ENCODE peak calls at places on chromosomes 5 and 9, in ten cellular contexts. N is HCT116; Q is aorta; U is activated T-cell treated with anti-CD3 and anti-CD28 coated beads, Interleukin-2, amount 50 U/mL, for 1 hour; I is naive thymus-derived CD8-positive, alpha-beta T cell; P is ELR; B is NCI-H82; A is fibroblast of villous mesenchyme; Z is ovary; H is SK-N-SH. E is an unnamed sample.

GRCh38 chr5:5331838-5332237 is 90.6 kb upstream of the ICE1 start:
- DNase-seq in Q (no peak), U (no peak), Z (no peak), H (no peak), I (no peak), N (no peak), A (peak), P (no peak), B (peak), E (no peak)

GRCh38 chr9:12684923-12685468 is 8.2 kb upstream of the TYRP1 start:
- DNase-seq in H (no peak), Z (no peak), I (no peak), N (no peak), B (no peak), U (no peak), Q (no peak), A (peak), P (peak), E (no peak)

GRCh38 chr9:69168709-69169217 is 5.3 kb upstream of the TJP2 start:
- DNase-seq in Z (no peak), I (peak), A (peak), H (no peak), Q (no peak), U (peak), N (no peak), P (peak), B (no peak), E (no peak)

GRCh38 chr9:113960748-113961147 is 84.6 kb downstream of the ZNF618 start:
- DNase-seq in U (no peak), A (no peak), Q (no peak), P (no peak), H (no peak), I (no peak), B (no peak), N (no peak), Z (no peak), E (no peak)

GRCh38 chr9:70256123-70256551 is 2.6 kb upstream of the SMC5 start:
- DNase-seq in B (peak), U (no peak), H (no peak), Q (no peak), Z (no peak), A (peak), P (peak), I (no peak), N (no peak), E (no peak)

GRCh38 chr5:149210968-149211495 is 60.6 kb upstream of the AFAP1L1 start:
- DNase-seq in A (no peak), Q (no peak), U (no peak), P (peak), H (no peak), B (peak), Z (no peak), I (peak), N (no peak), E (no peak)

GRCh38 chr5:140855772-140856674 is at the start of gene PCDHA10:
- DNase-seq in Z (peak), N (peak), H (no peak), P (no peak), I (no peak), Q (no peak), U (no peak), A (peak), B (peak), E (no peak)

GRCh38 chr9:93114984-93115335 is 18.9 kb downstream of the CARD19 start:
- DNase-seq in Z (no peak), N (no peak), Q (peak), B (no peak), U (no peak), P (no peak), H (no peak), A (no peak), I (no peak), E (no peak)

GRCh38 chr5:173242079-173242478 is 7.1 kb upstream of the NKX2-5 start:
- DNase-seq in B (no peak), Z (no peak), P (no peak), Q (no peak), H (no peak), U (no peak), N (no peak), A (no peak), I (no peak), E (no peak)

GRCh38 chr5:173832386-173832785 is 55.8 kb upstream of the CPEB4 start:
- DNase-seq in U (no peak), I (no peak), Q (no peak), B (no peak), P (no peak), A (no peak), Z (no peak), H (no peak), N (no peak), E (no peak)

GRCh38 chr5:154501566-154501965 is 23.5 kb upstream of the HAND1 start:
- DNase-seq in Z (no peak), N (no peak), P (no peak), B (no peak), A (no peak), I (no peak), H (no peak), Q (no peak), U (no peak), E (no peak)

GRCh38 chr9:109277451-109277850 is 43.4 kb downstream of the EPB41L4B start:
- DNase-seq in N (no peak), H (no peak), I (no peak), Q (no peak), U (no peak), A (no peak), B (peak), Z (no peak), P (no peak), E (no peak)

GRCh38 chr5:77326142-77326541 is 115.7 kb downstream of the PDE8B start:
- DNase-seq in I (no peak), P (no peak), H (no peak), Z (no peak), B (no peak), U (no peak), A (peak), Q (no peak), N (no peak), E (no peak)

GRCh38 chr9:109117856-109118801 is 1.6 kb downstream of the TMEM245 start:
- DNase-seq in P (peak), I (peak), U (peak), N (no peak), Z (no peak), A (peak), Q (no peak), B (peak), H (peak), E (no peak)

GRCh38 chr5:177478711-177479646 is 5.5 kb upstream of the DBN1 start:
- DNase-seq in Z (peak), U (no peak), N (no peak), H (peak), Q (peak), I (no peak), P (no peak), B (no peak), A (peak), E (no peak)

GRCh38 chr5:109630109-109630508 is 59.6 kb upstream of the MAN2A1 start:
- DNase-seq in B (no peak), N (no peak), Q (no peak), A (no peak), P (no peak), H (no peak), Z (no peak), I (no peak), U (no peak), E (no peak)